ENCODE peak calls at places on chromosomes 5 and 9, in nine cellular contexts. E is adrenal gland, F is GM12878, L is A549, A is body of pancreas, B is transverse colon, V is thyroid gland, Q is gastrocnemius medialis, U is upper lobe of left lung. J is an unnamed sample.

GRCh38 chr9:92563701-92564100 is 27.9 kb upstream of the ECM2 start:
- DNase-seq in V (no peak), Q (no peak), L (no peak), U (no peak), E (no peak), A (no peak), B (no peak), F (no peak), J (no peak)

GRCh38 chr9:125261501-125262216 is at the start of gene GAPVD1:
- DNase-seq in L (peak; percentile 98), F (peak; percentile 88), U (peak; percentile 99), V (peak; percentile 89), E (peak; percentile 90), Q (peak; percentile 68), B (peak; percentile 91), A (peak; percentile 91), J (peak; percentile 92)

GRCh38 chr9:123742009-123742767 is 187.7 kb downstream of the DENND1A start:
- DNase-seq in Q (no peak), E (peak; percentile 29), U (no peak), L (no peak), V (peak; percentile 57), F (no peak), A (peak; percentile 12), B (no peak), J (peak; percentile 48)

GRCh38 chr5:54311178-54311811 is 922 bp upstream of the ARL15 start:
- DNase-seq in U (no peak), F (no peak), V (peak; percentile 20), E (no peak), L (no peak), A (no peak), B (no peak), Q (no peak), J (no peak)

GRCh38 chr9:124116683-124117363 is 105.3 kb downstream of the LHX2 start:
- DNase-seq in Q (no peak), V (no peak), U (no peak), L (no peak), E (no peak), F (no peak), A (no peak), B (no peak), J (no peak)

GRCh38 chr5:1897816-1898450 is 15.2 kb upstream of the IRX4 start:
- DNase-seq in B (no peak), F (no peak), U (no peak), L (no peak), V (no peak), Q (no peak), A (no peak), E (no peak), J (no peak)

GRCh38 chr5:39500656-39501295 is 76.0 kb upstream of the DAB2 start:
- DNase-seq in Q (no peak), A (no peak), L (no peak), B (no peak), U (no peak), V (no peak), F (no peak), E (no peak), J (no peak)

GRCh38 chr9:131100445-131100844 is 4.1 kb downstream of the AIF1L start:
- DNase-seq in B (no peak), Q (no peak), L (no peak), E (no peak), U (no peak), V (peak; percentile 97), F (no peak), A (no peak), J (no peak)

GRCh38 chr9:131012396-131012917 is 3.5 kb downstream of the LAMC3 start:
- DNase-seq in E (peak; percentile 51), A (peak; percentile 23), V (no peak), F (no peak), L (no peak), B (no peak), U (no peak), Q (no peak), J (no peak)

GRCh38 chr9:83355024-83355444 is 183.2 kb downstream of the FRMD3 start:
- DNase-seq in B (no peak), Q (no peak), A (no peak), L (no peak), F (no peak), E (no peak), U (no peak), V (no peak), J (peak; percentile 58)

DNA sequence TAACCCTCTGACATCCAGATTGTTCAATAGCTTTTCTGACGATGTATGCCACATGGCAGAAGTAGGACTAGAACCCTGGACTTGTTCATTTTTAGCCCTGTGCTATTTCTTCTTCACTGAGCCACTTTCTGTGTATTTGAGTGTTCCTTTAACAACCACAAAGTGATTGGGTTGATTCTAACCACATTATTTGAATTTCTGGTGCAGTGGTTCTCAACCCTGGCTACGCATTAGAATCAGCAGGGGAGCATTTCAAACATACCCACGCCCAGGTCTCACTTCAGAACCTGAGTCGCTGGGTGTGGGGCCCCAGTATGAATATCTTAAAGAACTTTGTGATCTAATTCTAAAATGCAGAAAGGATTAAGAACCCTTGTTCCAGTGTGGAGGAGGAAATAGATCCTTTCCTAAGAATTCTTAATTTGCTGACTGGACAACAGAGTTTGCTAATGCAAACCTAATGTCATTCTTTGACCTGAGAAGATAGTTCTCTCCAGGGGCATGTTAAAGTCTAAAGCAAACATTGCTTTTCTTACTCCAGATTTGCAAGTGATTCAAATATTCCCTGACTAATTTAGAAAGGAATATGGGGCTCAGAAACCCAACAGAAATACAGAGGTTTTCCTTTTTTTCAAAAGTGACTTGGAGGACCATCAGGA is 75.4 kb upstream of the GDNF start:
- DNase-seq in E (no peak), Q (no peak), U (no peak), V (no peak), L (no peak), F (peak; percentile 15), A (no peak), B (no peak), J (no peak)
- TF ChIP-seq POLR2A in E (no peak), Q (no peak), U (no peak), V (no peak), L (no peak), F (no peak), A (no peak), B (no peak), J (no peak)

GRCh38 chr5:134071850-134072207 is 42.7 kb upstream of the TCF7 start:
- DNase-seq in B (no peak), L (no peak), F (no peak), V (no peak), Q (no peak), U (no peak), A (no peak), E (no peak), J (no peak)
- H3K4me1 ChIP-seq in B (peaks cover 8% of the 10 kb centered on the region), L (peaks cover 8% of the 10 kb centered on the region), F (peaks cover 33% of the 10 kb centered on the region), V (peaks cover 7% of the 10 kb centered on the region), Q (peaks cover 5% of the 10 kb centered on the region), U (peaks cover 7% of the 10 kb centered on the region), A (peaks cover 10% of the 10 kb centered on the region), E (no peaks in the 10 kb centered on the region), J (peaks cover 7% of the 10 kb centered on the region)

DNA sequence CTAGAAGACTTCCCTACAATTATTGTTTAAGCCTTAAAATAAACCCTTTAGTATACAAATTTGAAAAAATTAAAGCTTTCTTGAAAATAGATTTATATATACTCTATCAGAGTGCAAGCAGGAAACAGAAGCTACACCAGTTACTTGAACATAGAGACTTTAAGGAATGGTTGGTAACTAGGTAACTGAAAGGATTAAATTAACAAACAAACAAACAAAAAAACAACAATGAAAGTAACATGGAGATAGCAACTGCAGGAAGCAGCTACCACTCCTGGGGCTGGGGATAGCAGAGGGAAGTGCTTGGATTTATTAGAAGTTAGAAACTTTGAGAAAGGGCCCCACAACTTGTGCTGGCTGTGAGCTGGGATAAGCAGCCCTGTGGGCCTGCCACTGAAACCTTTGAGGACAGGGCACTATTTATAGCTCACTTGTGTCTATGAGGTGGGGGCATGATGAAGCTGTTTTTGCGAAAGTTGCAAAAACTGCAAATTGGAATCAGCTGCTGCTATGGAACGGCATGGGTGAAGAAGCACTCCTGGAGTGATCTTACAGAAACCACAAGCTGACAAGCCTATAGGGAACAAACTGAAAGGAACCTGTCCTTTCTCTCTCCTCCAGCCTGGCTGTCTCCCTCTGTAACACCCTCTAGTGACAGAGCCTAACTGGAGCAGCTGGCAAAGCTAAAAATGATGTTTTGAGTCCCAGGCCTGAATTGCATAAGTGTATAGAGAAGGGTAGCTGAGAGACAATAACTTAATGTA is 91.3 kb upstream of the RANBP6 start:
- DNase-seq in V (peak; percentile 19), U (no peak), A (peak; percentile 35), F (peak; percentile 41), E (peak; percentile 58), Q (peak; percentile 7), B (no peak), L (peak; percentile 55), J (no peak)
- TF ChIP-seq CTCF in V (no peak), U (no peak), A (no peak), F (peak; percentile 21), E (peak; percentile 41), Q (peak; percentile 61), B (no peak), L (peak; percentile 41), J (peak; percentile 49)

GRCh38 chr5:149445739-149446369 is 66.8 kb upstream of the IL17B start:
- DNase-seq in A (no peak), L (peak; percentile 66), F (no peak), B (no peak), V (no peak), U (no peak), Q (no peak), E (no peak), J (peak; percentile 57)
- TF ChIP-seq POLR2A in A (no peak), L (no peak), F (no peak), B (no peak), V (no peak), U (no peak), Q (no peak), E (peak; percentile 11), J (no peak)

J was measured in heart left ventricle.